ENCODE peak calls at places on chromosomes 5 and 9, in eight cellular contexts. J, P, D, N, I, B, G and O are unnamed samples.

GRCh38 chr9:93081931-93082330 is 14.1 kb upstream of the CARD19 start:
- DNase-seq in P (peak), B (peak), I (peak), N (no peak), G (peak), D (no peak), J (no peak), O (no peak)

GRCh38 chr5:91010090-91010489 is 373.0 kb downstream of the ARRDC3 start:
- DNase-seq in G (no peak), N (no peak), D (no peak), I (no peak), J (no peak), B (no peak), P (no peak), O (no peak)

GRCh38 chr5:19534751-19535150 is 453.2 kb downstream of the CDH18 start:
- DNase-seq in D (no peak), I (no peak), P (no peak), G (no peak), N (peak), J (no peak), B (no peak), O (peak)

GRCh38 chr5:125112196-125112595 is 365.8 kb upstream of the ZNF608 start:
- DNase-seq in J (no peak), B (peak), P (no peak), G (peak), D (no peak), N (no peak), I (peak), O (no peak)

GRCh38 chr5:170302729-170303501 is 5.3 kb upstream of the LCP2 start:
- DNase-seq in G (no peak), I (no peak), P (no peak), N (no peak), D (no peak), B (no peak), J (peak), O (no peak)

GRCh38 chr9:132787748-132788159 is 90.3 kb downstream of the AK8 start:
- DNase-seq in I (no peak), D (no peak), G (no peak), P (no peak), N (no peak), J (no peak), B (no peak), O (no peak)

GRCh38 chr9:20321683-20322082 is 300.6 kb downstream of the MLLT3 start:
- DNase-seq in P (no peak), D (no peak), G (no peak), J (peak), I (peak), B (peak), N (no peak), O (peak)

GRCh38 chr5:179730852-179731251 is 1.8 kb upstream of the MAML1 start:
- DNase-seq in N (no peak), I (no peak), P (no peak), B (no peak), G (no peak), J (no peak), D (no peak), O (peak)

GRCh38 chr9:110452227-110452801 is 114.7 kb upstream of the TXNDC8 start:
- DNase-seq in B (peak), G (peak), D (no peak), J (no peak), I (peak), N (peak), P (no peak), O (peak)

GRCh38 chr9:99015448-99015847 is 71.7 kb downstream of the COL15A1 start:
- DNase-seq in B (no peak), D (no peak), J (no peak), G (no peak), N (no peak), P (no peak), I (no peak), O (no peak)

GRCh38 chr9:109286981-109287380 is 33.9 kb downstream of the EPB41L4B start:
- DNase-seq in J (no peak), D (no peak), I (no peak), G (no peak), B (no peak), N (no peak), P (no peak), O (no peak)

GRCh38 chr9:131578778-131579504 is 33.6 kb downstream of the PRRT1B start:
- DNase-seq in D (no peak), I (no peak), P (no peak), G (no peak), J (peak), N (no peak), B (no peak), O (no peak)

GRCh38 chr5:17620627-17621026 is 10.4 kb downstream of the TAF11L12 start:
- DNase-seq in D (no peak), G (no peak), J (no peak), P (no peak), N (no peak), B (no peak), I (no peak), O (no peak)

GRCh38 chr9:137180491-137180890 is 7.9 kb downstream of the ANAPC2 start:
- DNase-seq in D (no peak), N (no peak), B (no peak), G (no peak), P (no peak), J (no peak), I (no peak), O (no peak)

GRCh38 chr9:35951736-35952135 is 6.2 kb downstream of the OR2S2 start:
- DNase-seq in J (no peak), B (peak), P (no peak), G (peak), D (no peak), I (peak), N (peak), O (peak)

GRCh38 chr5:96124589-96124988 is 162.9 kb upstream of the ELL2 start:
- DNase-seq in P (no peak), G (peak), I (peak), B (peak), J (no peak), N (peak), D (no peak), O (no peak)

GRCh38 chr9:77939149-77939668 is 92.4 kb downstream of the GNAQ start:
- DNase-seq in G (peak), B (no peak), I (peak), P (no peak), J (no peak), N (no peak), D (no peak), O (no peak)

GRCh38 chr5:141050622-141051525 is at the start of gene PCDHB1:
- DNase-seq in B (no peak), N (no peak), P (no peak), G (no peak), D (no peak), J (no peak), I (no peak), O (no peak)

GRCh38 chr9:109206670-109207069 is 39.6 kb upstream of the FRRS1L start:
- DNase-seq in I (peak), G (no peak), D (no peak), N (no peak), P (no peak), B (no peak), J (no peak), O (peak)

GRCh38 chr9:122350577-122351355 is 20.1 kb upstream of the PTGS1 start:
- DNase-seq in D (peak), N (peak), P (peak), B (peak), J (peak), I (peak), G (peak), O (peak)

GRCh38 chr9:3942351-3942750 is 357.5 kb downstream of the GLIS3 start:
- DNase-seq in J (no peak), G (no peak), P (no peak), B (no peak), N (no peak), D (no peak), I (no peak), O (no peak)

GRCh38 chr9:113873446-113873845 is 2.7 kb upstream of the ZNF618 start:
- DNase-seq in B (no peak), J (no peak), I (no peak), D (no peak), G (no peak), N (no peak), P (no peak), O (no peak)